ENCODE peak calls at places on chromosomes 2 and 18, in seven cellular contexts. H is fibroblast of the aortic adventitia; A is Calu3; E is hepatocyte; B is GM12865; N is activated CD8-positive, alpha-beta T cell treated with anti-CD3 and anti-CD28 coated beads for 36 hours; V is fibroblast of pulmonary artery. D is an unnamed sample.

GRCh38 chr2:182522930-182523541 is 96.2 kb upstream of the PDE1A start:
- DNase-seq in H (no peak), A (no peak), E (no peak), B (no peak), N (no peak), V (no peak), D (no peak)

GRCh38 chr2:212254331-212254730 is 284.3 kb downstream of the ERBB4 start:
- DNase-seq in H (no peak), A (no peak), E (no peak), B (no peak), N (no peak), V (no peak), D (no peak)

GRCh38 chr2:53252115-53252514 is 515.5 kb upstream of the CHAC2 start:
- DNase-seq in H (no peak), A (no peak), E (no peak), B (no peak), N (no peak), V (no peak), D (no peak)

GRCh38 chr2:6721395-6721794 is 144.3 kb downstream of the CMPK2 start:
- DNase-seq in H (no peak), A (no peak), E (no peak), B (no peak), N (no peak), V (no peak), D (no peak)

GRCh38 chr2:21607568-21607967 is 483.8 kb downstream of the TDRD15 start:
- DNase-seq in H (no peak), A (no peak), E (no peak), B (no peak), N (no peak), V (no peak), D (no peak)

GRCh38 chr2:233837694-233838229 is 16.6 kb downstream of the HJURP start:
- DNase-seq in H (no peak), A (no peak), E (no peak), B (no peak), N (no peak), V (no peak), D (no peak)

GRCh38 chr2:144452169-144453038 is 67.5 kb downstream of the ZEB2 start:
- DNase-seq in H (peak), A (peak), E (peak), B (no peak), N (no peak), V (peak), D (no peak)

GRCh38 chr18:24413148-24413547 is 13.3 kb upstream of the IMPACT start:
- DNase-seq in H (peak), A (no peak), E (no peak), B (no peak), N (no peak), V (no peak), D (no peak)

DNA sequence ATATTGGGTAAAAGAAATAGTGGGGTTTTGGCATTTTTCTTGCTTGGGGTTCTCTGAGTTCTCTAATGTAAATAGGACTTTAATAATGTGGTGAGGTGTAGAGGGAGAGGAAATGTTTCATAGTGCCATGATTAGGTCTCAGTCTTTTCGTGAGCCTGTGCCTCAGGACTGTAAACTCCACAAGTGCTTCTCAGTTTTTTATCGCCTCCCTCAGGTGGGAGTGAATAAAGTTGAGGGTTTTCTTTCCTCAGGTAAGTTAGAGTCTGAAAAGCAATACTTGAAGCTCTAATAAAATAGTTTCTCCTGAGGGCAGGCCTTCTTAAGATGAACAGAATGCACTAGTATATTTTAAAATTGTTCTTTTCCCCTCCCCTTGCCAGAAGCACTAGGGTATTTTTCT is 243.1 kb upstream of the SETBP1 start:
- DNase-seq in H (no peak), A (no peak), E (no peak), B (no peak), N (no peak), V (no peak), D (no peak)
- TF ChIP-seq CTCF in H (no peak), A (no peak), E (no peak), B (no peak), N (no peak), V (no peak), D (no peak)

GRCh38 chr2:79355569-79355968 is 157.3 kb upstream of the CTNNA2 start:
- DNase-seq in H (no peak), A (no peak), E (no peak), B (no peak), N (no peak), V (no peak), D (no peak)
- TF ChIP-seq CTCF in H (no peak), A (no peak), E (no peak), B (no peak), N (no peak), V (no peak), D (no peak)

DNA sequence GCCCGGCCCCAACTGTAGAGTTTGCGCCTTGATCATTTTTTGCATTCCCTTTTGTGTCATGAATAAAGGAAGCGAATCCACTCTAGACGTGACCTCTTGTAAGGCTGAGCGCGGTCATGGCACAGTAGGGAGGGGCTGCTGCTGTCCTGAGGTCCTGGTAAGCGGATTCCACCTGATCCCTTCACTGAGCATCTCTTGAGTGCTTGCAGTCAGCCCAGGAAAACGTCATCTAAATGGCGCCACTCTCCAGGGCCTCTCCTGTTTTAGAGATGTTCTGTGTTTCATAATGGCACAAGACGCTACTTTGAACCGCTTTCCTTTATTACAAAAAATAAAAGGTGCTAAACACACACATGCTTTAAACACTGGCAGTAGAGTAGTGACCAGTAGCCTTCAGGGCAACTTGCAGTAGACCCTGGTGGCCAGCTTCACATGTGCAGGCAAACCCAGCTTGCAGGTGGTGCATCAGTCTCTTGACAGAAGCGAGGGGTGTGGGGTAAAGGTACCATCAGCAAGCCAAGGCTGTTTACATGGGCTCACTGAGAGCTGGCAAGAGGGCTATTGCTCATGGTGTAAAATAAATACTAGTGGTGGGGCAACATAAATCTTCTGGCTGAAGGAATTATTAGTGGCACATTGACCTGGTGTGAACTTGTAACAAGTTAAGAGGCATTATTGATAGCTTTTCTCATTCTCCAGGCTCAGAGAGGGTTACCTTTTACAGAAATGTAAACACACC is 43.0 kb upstream of the ACKR3 start:
- DNase-seq in H (no peak), A (no peak), E (no peak), B (no peak), N (no peak), V (no peak), D (no peak)
- TF ChIP-seq CTCF in H (no peak), A (no peak), E (no peak), B (no peak), N (no peak), V (no peak), D (no peak)

GRCh38 chr2:240638517-240639160 is 13.4 kb downstream of the GPR35 start:
- DNase-seq in H (peak), A (no peak), E (no peak), B (no peak), N (no peak), V (no peak), D (no peak)

GRCh38 chr2:240642806-240643092 is 17.5 kb downstream of the GPR35 start:
- DNase-seq in H (no peak), A (no peak), E (no peak), B (no peak), N (no peak), V (no peak), D (no peak)

GRCh38 chr2:240639566-240639965 is 14.3 kb downstream of the GPR35 start:
- DNase-seq in H (no peak), A (no peak), E (no peak), B (no peak), N (no peak), V (no peak), D (no peak)

GRCh38 chr2:240642061-240642805 is 17.0 kb downstream of the GPR35 start:
- DNase-seq in H (no peak), A (no peak), E (no peak), B (no peak), N (no peak), V (no peak), D (peak)

GRCh38 chr2:240640939-240641338 is 15.7 kb downstream of the GPR35 start:
- DNase-seq in H (peak), A (peak), E (peak), B (no peak), N (peak), V (peak), D (no peak)
- TF ChIP-seq CTCF in H (peak), A (peak), E (peak), B (peak), N (no peak), V (peak), D (no peak)

DNA sequence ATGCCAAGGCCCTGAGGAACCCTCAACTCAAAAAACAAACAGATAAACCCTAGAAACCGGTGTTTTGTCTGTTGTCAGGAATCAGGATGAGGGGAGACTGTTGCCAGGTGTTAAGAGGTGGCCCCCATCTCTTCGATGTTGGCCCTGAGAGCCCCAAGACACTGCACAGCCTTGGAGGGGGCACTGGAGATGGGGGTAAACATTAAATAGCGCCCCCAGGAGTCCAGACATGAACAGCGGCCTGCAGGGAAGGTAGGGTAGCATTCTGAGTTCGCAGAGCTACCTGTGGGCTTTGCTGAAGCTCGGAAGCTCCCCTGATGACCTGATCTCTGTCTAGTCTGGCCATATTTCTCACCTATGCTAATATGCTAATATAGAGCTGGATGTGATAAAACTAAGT is 97.6 kb upstream of the SMAD2 start:
- DNase-seq in H (no peak), A (no peak), E (no peak), B (no peak), N (no peak), V (no peak), D (no peak)
- TF ChIP-seq CTCF in H (no peak), A (no peak), E (peak), B (no peak), N (no peak), V (peak), D (no peak)

DNA sequence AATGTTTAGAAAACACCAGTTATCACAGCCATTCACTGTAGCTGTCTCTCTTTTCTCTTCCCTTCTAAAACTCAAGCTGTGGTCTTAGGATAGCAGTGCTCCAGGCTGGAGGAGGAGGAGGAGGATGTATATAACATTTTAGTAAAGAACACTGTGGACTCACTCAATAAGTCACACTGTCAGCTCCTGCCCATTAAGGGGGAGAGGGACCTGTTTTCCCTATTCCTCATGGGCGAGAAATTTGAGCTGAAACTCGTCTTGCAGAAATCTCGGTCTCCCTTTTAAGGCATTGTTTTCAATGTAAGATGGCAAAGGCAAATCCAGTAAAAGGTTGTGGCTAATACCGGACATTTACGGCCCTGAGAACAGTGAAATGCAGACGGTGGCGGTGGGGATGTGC is 114.8 kb upstream of the ZNF236 start:
- DNase-seq in H (no peak), A (no peak), E (no peak), B (no peak), N (no peak), V (no peak), D (no peak)
- TF ChIP-seq CTCF in H (no peak), A (no peak), E (no peak), B (no peak), N (no peak), V (no peak), D (no peak)

GRCh38 chr2:55155764-55156221 is 76.3 kb downstream of the CLHC1 start:
- DNase-seq in H (peak), A (no peak), E (no peak), B (no peak), N (no peak), V (no peak), D (no peak)
- TF ChIP-seq CTCF in H (no peak), A (no peak), E (no peak), B (no peak), N (no peak), V (no peak), D (no peak)

DNA sequence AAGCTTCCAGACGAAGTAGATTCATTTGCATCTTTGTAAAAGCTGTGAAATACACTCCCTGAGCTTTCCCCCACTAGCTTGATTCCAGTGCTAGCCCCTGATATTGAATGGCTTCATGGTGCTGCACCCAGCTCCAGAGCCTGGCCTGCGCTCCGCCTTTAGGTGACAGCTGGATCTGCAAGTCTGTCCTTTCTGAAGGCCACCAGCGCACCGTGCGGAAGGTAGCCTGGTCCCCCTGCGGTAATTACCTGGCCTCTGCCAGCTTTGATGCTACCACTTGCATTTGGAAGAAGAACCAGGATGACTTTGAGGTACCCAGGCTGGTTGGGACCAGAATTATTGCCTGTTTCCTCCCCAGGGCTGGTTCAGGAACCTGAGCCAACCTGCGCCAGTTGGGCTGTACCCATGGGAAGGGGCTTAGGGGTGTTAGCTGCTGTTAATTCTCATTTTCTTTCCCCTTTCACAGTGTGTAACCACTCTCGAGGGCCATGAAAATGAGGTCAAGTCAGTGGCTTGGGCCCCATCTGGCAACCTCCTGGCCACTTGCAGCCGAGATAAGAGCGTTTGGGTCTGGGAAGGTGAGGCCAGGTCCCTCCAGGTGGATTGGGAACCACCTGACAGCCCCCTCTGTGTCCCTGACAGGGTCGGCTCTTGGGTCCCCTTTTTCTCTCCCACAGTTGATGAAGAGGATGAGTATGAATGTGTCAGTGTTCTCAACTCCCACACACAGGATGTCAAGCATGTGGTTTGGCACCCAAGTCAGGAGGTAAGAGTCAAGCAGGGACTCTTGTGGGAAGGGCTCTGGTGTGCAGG is 1.3 kb downstream of the CIAO1 start:
- DNase-seq in H (peak), A (peak), E (peak), B (peak), N (peak), V (peak), D (peak)
- TF ChIP-seq CTCF in H (peak), A (no peak), E (peak), B (peak), N (peak), V (peak), D (peak)

DNA sequence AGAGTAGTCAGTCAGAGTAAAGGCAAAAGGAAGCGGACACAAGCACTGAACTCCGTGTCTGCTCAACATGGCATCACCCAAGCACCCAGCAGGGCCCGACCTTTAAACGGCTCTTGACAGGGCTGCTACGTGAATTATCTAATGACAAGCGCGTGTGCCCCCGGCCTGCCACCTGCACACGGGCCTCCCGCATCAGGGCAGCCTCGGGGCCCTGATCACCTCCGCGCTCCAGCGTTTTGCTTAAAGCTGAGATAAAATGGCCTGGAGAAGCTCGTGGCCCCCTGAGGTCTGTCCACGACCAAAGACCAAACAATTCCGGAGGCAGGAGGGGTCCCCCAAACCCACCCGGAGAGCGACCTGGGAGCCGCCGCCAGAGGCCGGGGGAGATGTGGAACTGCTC is 376 bp downstream of the NDUFA10 start:
- DNase-seq in H (peak), A (no peak), E (peak), B (peak), N (peak), V (no peak), D (no peak)
- TF ChIP-seq CTCF in H (no peak), A (no peak), E (no peak), B (no peak), N (no peak), V (no peak), D (no peak)